ENCODE peak calls at places on chromosomes 4 and X, in five cellular contexts. L, I, Y, R and C are unnamed samples.

GRCh38 chr4:38323141-38323634 is 340.8 kb upstream of the KLF3 start:
- DNase-seq in L (no peak), I (peak), Y (peak), R (no peak), C (no peak)

GRCh38 chr4:13966241-13967195 is 339.0 kb upstream of the BOD1L1 start:
- DNase-seq in L (no peak), I (peak), Y (peak), R (no peak), C (no peak)

GRCh38 chr4:40687676-40688389 is 58.2 kb upstream of the RBM47 start:
- DNase-seq in L (no peak), I (no peak), Y (peak), R (no peak), C (no peak)

GRCh38 chrX:47190445-47191269 is 3.0 kb upstream of the UBA1 start:
- DNase-seq in L (peak), I (peak), Y (peak), R (peak), C (peak)

GRCh38 chr4:184288451-184289178 is 70.9 kb upstream of the ENPP6 start:
- DNase-seq in L (no peak), I (no peak), Y (peak), R (peak), C (no peak)

GRCh38 chrX:101691823-101692222 is 32.2 kb upstream of the ARMCX2 start:
- DNase-seq in L (no peak), I (no peak), Y (no peak), R (no peak), C (no peak)

GRCh38 chrX:39516399-39516798 is 581.4 kb downstream of the BCOR start:
- DNase-seq in L (no peak), I (no peak), Y (no peak), R (no peak), C (no peak)

GRCh38 chr4:53967971-53968370 is 96.4 kb downstream of the CHIC2 start:
- DNase-seq in L (no peak), I (no peak), Y (no peak), R (no peak), C (no peak)

GRCh38 chr4:47913328-47913727 is 1.1 kb downstream of the NFXL1 start:
- DNase-seq in L (no peak), I (peak), Y (peak), R (no peak), C (no peak)

GRCh38 chrX:96837808-96838207 is 45.9 kb upstream of the RPA4 start:
- DNase-seq in L (no peak), I (peak), Y (peak), R (no peak), C (no peak)

GRCh38 chr4:74394476-74395136 is 29.7 kb downstream of the EREG start:
- DNase-seq in L (no peak), I (peak), Y (peak), R (no peak), C (no peak)

GRCh38 chr4:125773502-125773901 is 458.7 kb downstream of the FAT4 start:
- DNase-seq in L (no peak), I (no peak), Y (no peak), R (no peak), C (no peak)

GRCh38 chr4:138686078-138686477 is 329.5 kb upstream of the NOCT start:
- DNase-seq in L (no peak), I (no peak), Y (no peak), R (no peak), C (no peak)

GRCh38 chr4:91325495-91325894 is 978.3 kb upstream of the GRID2 start:
- DNase-seq in L (peak), I (peak), Y (peak), R (peak), C (no peak)

GRCh38 chr4:118718511-118719170 is 33.4 kb downstream of the METTL14 start:
- DNase-seq in L (no peak), I (no peak), Y (no peak), R (no peak), C (no peak)

GRCh38 chr4:27490315-27490714 is 629.7 kb downstream of the STIM2 start:
- DNase-seq in L (no peak), I (no peak), Y (no peak), R (no peak), C (no peak)

DNA sequence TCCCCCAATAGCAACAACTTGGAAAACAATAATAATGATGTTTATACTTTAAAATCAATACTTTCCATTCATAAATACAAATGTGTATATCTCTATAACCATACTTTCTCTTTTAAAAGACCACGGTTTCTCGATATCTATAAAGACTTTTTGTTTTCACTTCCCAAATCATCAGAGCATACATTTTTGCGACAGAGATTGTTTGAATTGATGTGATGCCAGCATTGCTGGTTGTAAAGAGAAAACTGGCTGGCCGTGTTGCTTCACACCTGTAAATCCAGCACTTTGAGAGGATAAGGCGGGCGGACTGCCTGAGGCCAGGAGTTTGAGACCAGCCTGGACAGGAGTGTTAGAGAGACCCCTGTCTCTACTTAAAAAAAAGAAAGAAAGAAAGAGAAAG is 77.6 kb upstream of the ZNF518B start:
- DNase-seq in L (no peak), I (no peak), Y (no peak), R (no peak), C (no peak)
- TF ChIP-seq CTCF in L (no peak), I (no peak), Y (no peak), R (no peak), C (no peak)

GRCh38 chr4:2574058-2574457 is 37.6 kb downstream of the FAM193A start:
- DNase-seq in L (no peak), I (no peak), Y (no peak), R (no peak), C (no peak)
- TF ChIP-seq CTCF in L (no peak), I (no peak), Y (no peak), R (no peak), C (no peak)

GRCh38 chrX:3807906-3808305 is 94.5 kb upstream of the PRKX start:
- DNase-seq in L (no peak), I (no peak), Y (no peak), R (no peak), C (no peak)

GRCh38 chrX:3815896-3816664 is 102.6 kb upstream of the PRKX start:
- DNase-seq in L (peak), I (peak), Y (peak), R (peak), C (peak)

GRCh38 chrX:3806630-3807029 is 93.2 kb upstream of the PRKX start:
- DNase-seq in L (no peak), I (no peak), Y (no peak), R (no peak), C (peak)

GRCh38 chrX:3811331-3812311 is 98.2 kb upstream of the PRKX start:
- DNase-seq in L (peak), I (peak), Y (peak), R (no peak), C (peak)
- TF ChIP-seq CTCF in L (no peak), I (peak), Y (peak), R (peak), C (no peak)

GRCh38 chrX:17802756-17803155 is 58.3 kb downstream of the RAI2 start:
- DNase-seq in L (no peak), I (no peak), Y (no peak), R (no peak), C (no peak)
- TF ChIP-seq CTCF in L (no peak), I (no peak), Y (no peak), R (no peak), C (no peak)